ENCODE peak calls at places on chromosomes 3 and 15, in ten cellular contexts. D, J, O, Q, R, P, K, E, B and X are unnamed samples.

GRCh38 chr3:87145553-87145952 is 81.6 kb upstream of the CHMP2B start:
- DNase-seq in D (peak; percentile 23), J (no peak), O (peak; percentile 13), Q (peak; percentile 32), R (no peak), P (no peak), K (peak; percentile 27), E (peak; percentile 30), B (peak; percentile 13), X (peak; percentile 48)

GRCh38 chr3:31147550-31147949 is 253.1 kb upstream of the GADL1 start:
- DNase-seq in D (no peak), J (no peak), O (no peak), Q (no peak), R (no peak), P (no peak), K (no peak), E (no peak), B (no peak), X (no peak)

GRCh38 chr3:52054689-52055511 is 1.5 kb downstream of the DUSP7 start:
- DNase-seq in D (peak; percentile 57), J (no peak), O (peak; percentile 21), Q (no peak), R (no peak), P (no peak), K (no peak), E (peak; percentile 19), B (peak; percentile 32), X (no peak)

GRCh38 chr3:171704002-171704401 is 106.3 kb downstream of the PLD1 start:
- DNase-seq in D (peak; percentile 61), J (no peak), O (peak; percentile 16), Q (peak; percentile 54), R (no peak), P (no peak), K (peak; percentile 62), E (peak; percentile 65), B (peak; percentile 41), X (peak; percentile 76)

GRCh38 chr3:123881771-123882170 is 2.4 kb downstream of the MYLK start:
- DNase-seq in D (no peak), J (no peak), O (no peak), Q (no peak), R (no peak), P (no peak), K (no peak), E (no peak), B (no peak), X (no peak)

GRCh38 chr3:50628601-50629000 is 11.7 kb downstream of the MAPKAPK3 start:
- DNase-seq in D (no peak), J (no peak), O (no peak), Q (no peak), R (no peak), P (no peak), K (no peak), E (no peak), B (no peak), X (no peak)

GRCh38 chr3:31890742-31891469 is 90.2 kb downstream of the OSBPL10 start:
- DNase-seq in D (no peak), J (no peak), O (no peak), Q (no peak), R (no peak), P (no peak), K (peak; percentile 83), E (no peak), B (no peak), X (no peak)

GRCh38 chr3:147361671-147362420 is 44.5 kb downstream of the ZIC4 start:
- DNase-seq in D (peak; percentile 41), J (no peak), O (peak; percentile 46), Q (no peak), R (peak; percentile 9), P (no peak), K (peak; percentile 1), E (no peak), B (peak; percentile 20), X (peak; percentile 60)

GRCh38 chr15:41513282-41514227 is at the start of gene LTK:
- DNase-seq in D (peak; percentile 22), J (no peak), O (peak; percentile 19), Q (no peak), R (no peak), P (no peak), K (peak; percentile 14), E (peak; percentile 38), B (no peak), X (no peak)

GRCh38 chr3:184240384-184241140 is 8.2 kb downstream of the ALG3 start:
- DNase-seq in D (peak; percentile 58), J (no peak), O (peak; percentile 26), Q (peak; percentile 30), R (no peak), P (no peak), K (no peak), E (peak; percentile 24), B (no peak), X (peak; percentile 54)

GRCh38 chr3:197518794-197519451 is 36.8 kb downstream of the BDH1 start:
- DNase-seq in D (peak; percentile 13), J (no peak), O (no peak), Q (no peak), R (no peak), P (no peak), K (no peak), E (no peak), B (no peak), X (no peak)

GRCh38 chr3:138674131-138674530 is 65.6 kb downstream of the FAIM start:
- DNase-seq in D (no peak), J (no peak), O (no peak), Q (no peak), R (no peak), P (no peak), K (peak; percentile 67), E (no peak), B (no peak), X (no peak)

GRCh38 chr3:30081904-30082303 is 524.5 kb upstream of the TGFBR2 start:
- DNase-seq in D (no peak), J (no peak), O (no peak), Q (no peak), R (no peak), P (no peak), K (no peak), E (no peak), B (no peak), X (peak; percentile 12)

GRCh38 chr3:126300761-126301481 is 56.3 kb downstream of the KLF15 start:
- DNase-seq in D (no peak), J (no peak), O (no peak), Q (peak; percentile 36), R (no peak), P (no peak), K (no peak), E (peak; percentile 61), B (no peak), X (no peak)

GRCh38 chr3:119609301-119609700 is 11.6 kb downstream of the PLA1A start:
- DNase-seq in D (no peak), J (no peak), O (no peak), Q (no peak), R (no peak), P (no peak), K (no peak), E (no peak), B (no peak), X (no peak)

GRCh38 chr15:91116379-91117067 is 16.5 kb downstream of the SV2B start:
- DNase-seq in D (no peak), J (no peak), O (no peak), Q (peak; percentile 21), R (no peak), P (no peak), K (peak; percentile 69), E (peak; percentile 2), B (peak; percentile 20), X (no peak)

GRCh38 chr15:54304321-54304720 is 326.1 kb downstream of the UNC13C start:
- DNase-seq in D (no peak), J (no peak), O (no peak), Q (peak; percentile 15), R (no peak), P (no peak), K (no peak), E (no peak), B (no peak), X (no peak)

GRCh38 chr3:69051796-69052566 is at the start of gene TMF1:
- DNase-seq in D (peak; percentile 100), J (no peak), O (peak; percentile 99), Q (peak; percentile 100), R (no peak), P (peak; percentile 97), K (peak; percentile 99), E (peak; percentile 99), B (peak; percentile 99), X (peak; percentile 93)

GRCh38 chr15:89171136-89172072 is 50.0 kb downstream of the RLBP1 start:
- DNase-seq in D (peak; percentile 58), J (no peak), O (peak; percentile 24), Q (peak; percentile 51), R (peak; percentile 19), P (no peak), K (peak; percentile 44), E (peak; percentile 48), B (peak; percentile 74), X (peak; percentile 77)

GRCh38 chr15:31377030-31377429 is 50.4 kb downstream of the KLF13 start:
- DNase-seq in D (no peak), J (no peak), O (no peak), Q (no peak), R (no peak), P (no peak), K (no peak), E (no peak), B (no peak), X (no peak)

GRCh38 chr15:92394327-92395175 is 870 bp downstream of the ST8SIA2 start:
- DNase-seq in D (no peak), J (no peak), O (no peak), Q (no peak), R (no peak), P (no peak), K (no peak), E (no peak), B (no peak), X (no peak)

GRCh38 chr15:59555696-59556095 is 55.9 kb upstream of the GCNT3 start:
- DNase-seq in D (peak; percentile 62), J (no peak), O (no peak), Q (peak; percentile 68), R (no peak), P (no peak), K (peak; percentile 85), E (no peak), B (no peak), X (peak; percentile 67)

GRCh38 chr3:56086355-56086754 is 381.9 kb downstream of the ERC2 start:
- DNase-seq in D (peak; percentile 36), J (no peak), O (no peak), Q (peak; percentile 3), R (no peak), P (peak; percentile 47), K (peak; percentile 23), E (peak; percentile 14), B (no peak), X (no peak)

GRCh38 chr15:25832158-25832557 is 31.0 kb downstream of the ATP10A start:
- DNase-seq in D (peak; percentile 66), J (no peak), O (no peak), Q (peak; percentile 4), R (no peak), P (no peak), K (no peak), E (no peak), B (no peak), X (no peak)

GRCh38 chr15:65936317-65936716 is 67.0 kb downstream of the RAB11A start:
- DNase-seq in D (no peak), J (no peak), O (no peak), Q (no peak), R (no peak), P (no peak), K (no peak), E (no peak), B (no peak), X (no peak)

GRCh38 chr3:104102386-104102785 is 1264.3 kb upstream of the ALCAM start:
- DNase-seq in D (peak; percentile 60), J (no peak), O (peak; percentile 17), Q (peak; percentile 63), R (no peak), P (peak; percentile 41), K (peak; percentile 52), E (peak; percentile 12), B (no peak), X (peak; percentile 64)

GRCh38 chr15:58490405-58491150 is 58.8 kb downstream of the LIPC start:
- DNase-seq in D (no peak), J (no peak), O (no peak), Q (no peak), R (no peak), P (no peak), K (no peak), E (no peak), B (no peak), X (no peak)

GRCh38 chr3:71499477-71499876 is 84.1 kb downstream of the FOXP1 start:
- DNase-seq in D (no peak), J (no peak), O (no peak), Q (no peak), R (no peak), P (no peak), K (no peak), E (no peak), B (no peak), X (no peak)